ENCODE peak calls at places on chromosomes 7 and 10, in nine cellular contexts. R is breast epithelium, Z is heart right ventricle, G is kidney, T is GM23248, U is psoas muscle, A is OCI-LY7, E is tibial artery, B is neural progenitor cell. L is an unnamed sample.

GRCh38 chr10:21499580-21499909 is 25.9 kb downstream of the SKIDA1 start:
- DNase-seq in E (no peak), Z (no peak), U (no peak), A (no peak), T (no peak), G (no peak), R (no peak), B (no peak), L (no peak)

GRCh38 chr10:70122742-70123141 is 9.9 kb downstream of the AIFM2 start:
- DNase-seq in A (no peak), B (no peak), Z (no peak), R (no peak), T (no peak), E (no peak), G (no peak), U (no peak), L (no peak)

GRCh38 chr10:59750155-59750945 is 2.9 kb downstream of the MRLN start:
- DNase-seq in Z (peak; percentile 12), G (no peak), A (no peak), T (no peak), U (peak; percentile 89), E (no peak), R (no peak), B (no peak), L (no peak)

GRCh38 chr10:58026036-58026435 is 241.7 kb downstream of the IPMK start:
- DNase-seq in R (no peak), Z (no peak), A (no peak), G (no peak), T (no peak), B (no peak), E (no peak), U (no peak), L (no peak)

GRCh38 chr10:115092555-115093285 is 445 bp upstream of the ATRNL1 start:
- DNase-seq in T (peak; percentile 44), B (peak; percentile 80), U (peak; percentile 50), R (no peak), Z (peak; percentile 17), E (no peak), A (no peak), G (peak; percentile 84), L (peak; percentile 16)

GRCh38 chr7:2014391-2015241 is 218.1 kb downstream of the MAD1L1 start:
- DNase-seq in U (peak; percentile 45), T (no peak), R (no peak), A (no peak), B (no peak), Z (peak; percentile 15), E (peak; percentile 56), G (peak; percentile 70), L (peak; percentile 9)

GRCh38 chr10:116602648-116603400 is 12.1 kb downstream of the PNLIPRP1 start:
- DNase-seq in R (no peak), U (no peak), B (no peak), A (no peak), G (no peak), E (no peak), Z (no peak), T (no peak), L (no peak)

GRCh38 chr7:25116621-25117020 is 8.4 kb downstream of the CYCS start:
- DNase-seq in R (no peak), T (no peak), A (no peak), B (no peak), U (no peak), E (no peak), G (no peak), Z (no peak), L (no peak)

DNA sequence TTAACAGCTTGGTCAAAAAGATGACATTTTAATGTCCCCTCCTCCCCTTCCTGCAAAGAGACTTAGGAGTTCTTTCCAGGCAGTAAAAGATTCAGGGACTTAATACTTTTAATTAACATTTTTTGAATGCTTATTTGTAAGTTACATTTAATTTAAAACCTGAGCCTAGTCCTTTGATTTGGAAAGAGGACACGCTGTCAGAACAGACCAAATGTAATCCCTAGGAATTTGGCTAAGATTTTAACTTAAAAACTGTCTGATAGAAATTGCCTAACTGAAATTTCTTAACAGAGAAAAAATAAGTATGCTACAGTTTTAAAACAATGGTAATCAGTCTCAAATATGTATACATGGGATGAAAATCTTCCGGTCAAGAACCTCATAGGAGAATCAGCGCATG is 98.5 kb downstream of the NRP1 start:
- DNase-seq in B (no peak), Z (no peak), E (no peak), T (no peak), U (no peak), G (no peak), R (no peak), A (no peak), L (no peak)
- H3K4me1 ChIP-seq in B (peaks cover 24% of the 10 kb centered on the region), Z (peaks cover 85% of the 10 kb centered on the region), E (no peaks in the 10 kb centered on the region), T (peaks cover 82% of the 10 kb centered on the region), U (peaks cover 9% of the 10 kb centered on the region), G (peaks cover 9% of the 10 kb centered on the region), R (no peaks in the 10 kb centered on the region), A (no peaks in the 10 kb centered on the region), L (no peaks in the 10 kb centered on the region)

DNA sequence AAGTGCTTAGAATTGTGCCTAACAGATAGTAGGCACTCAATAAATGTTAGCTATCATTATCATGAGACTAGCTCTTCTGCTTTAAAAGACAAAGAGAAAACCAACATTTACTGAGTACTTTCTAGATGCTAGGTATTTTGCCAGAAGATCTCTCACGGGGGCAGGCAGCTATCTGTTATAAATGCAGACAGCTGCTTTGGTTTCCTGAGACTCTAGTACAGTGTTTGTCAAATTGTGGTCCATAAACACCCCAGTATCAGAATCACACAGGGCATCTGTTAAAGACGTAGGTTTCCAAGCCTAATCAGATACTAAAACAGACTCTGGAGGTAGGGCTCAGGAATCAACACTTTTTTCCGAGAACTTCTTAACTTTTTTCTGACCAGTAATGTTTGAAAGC is 13.9 kb downstream of the FAM133B start:
- DNase-seq in E (no peak), A (no peak), T (no peak), U (no peak), Z (no peak), R (no peak), G (no peak), B (no peak), L (no peak)
- H3K36me3 ChIP-seq in E (peaks cover 66% of the 10 kb centered on the region), A (peaks cover 95% of the 10 kb centered on the region), T (peaks cover 66% of the 10 kb centered on the region), U (peaks cover 10% of the 10 kb centered on the region), Z (peaks cover 35% of the 10 kb centered on the region), R (peaks cover 19% of the 10 kb centered on the region), G (peaks cover 28% of the 10 kb centered on the region), B (peaks cover 58% of the 10 kb centered on the region), L (peaks cover 24% of the 10 kb centered on the region)

DNA sequence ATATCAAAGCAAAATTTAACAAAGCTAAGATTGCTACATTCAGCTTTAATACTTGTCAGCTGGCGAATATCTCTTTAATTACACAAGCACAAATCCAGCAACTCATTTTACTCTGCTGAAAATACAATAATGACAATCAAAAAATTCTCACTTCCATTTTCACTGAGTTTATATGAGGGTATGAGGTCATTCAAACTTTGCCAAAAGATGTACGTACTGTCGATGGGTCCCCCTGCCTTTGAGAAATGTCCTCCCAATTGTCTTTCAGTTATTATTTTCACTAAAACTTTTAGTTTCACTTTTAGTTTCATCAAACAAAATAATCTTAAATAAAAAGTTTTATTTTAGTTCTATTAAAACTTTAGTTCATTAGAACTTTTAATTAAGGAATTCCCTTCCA is 159.5 kb upstream of the WDR11 start:
- DNase-seq in B (no peak), E (no peak), Z (no peak), U (no peak), R (no peak), A (no peak), G (no peak), T (no peak), L (no peak)
- H3K4me3 ChIP-seq in B (no peak overlapping the region), E (no peak overlapping the region), Z (no peak overlapping the region), U (no peak overlapping the region), R (peak overlapping the region; percentile 35), A (no peak overlapping the region), G (no peak overlapping the region), T (peak overlapping the region; percentile 57), L (no peak overlapping the region)

DNA sequence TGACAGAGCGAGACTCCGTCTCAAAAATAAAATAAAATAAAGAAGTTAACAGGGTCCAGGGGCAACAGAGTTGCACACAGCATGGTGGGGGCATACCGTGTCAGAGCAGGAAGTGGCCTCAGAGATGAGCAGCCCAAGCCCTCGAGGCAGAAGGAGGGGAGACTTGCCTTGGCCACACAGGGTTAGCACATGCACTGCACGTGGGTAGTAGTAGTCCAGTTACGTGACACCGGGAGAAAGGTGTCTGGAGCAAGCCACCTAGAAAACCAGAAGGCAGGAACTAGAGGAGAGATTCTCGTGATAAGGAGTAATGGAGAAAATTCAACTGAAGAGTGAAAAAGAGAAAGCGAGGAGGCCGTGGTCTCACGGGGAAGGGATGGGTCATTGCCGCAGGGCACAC is 9.8 kb upstream of the DENND2A start:
- DNase-seq in A (no peak), B (no peak), Z (no peak), G (no peak), U (no peak), E (peak; percentile 24), T (no peak), R (no peak), L (no peak)
- H3K4me1 ChIP-seq in A (peaks cover 9% of the 10 kb centered on the region), B (peaks cover 8% of the 10 kb centered on the region), Z (peaks cover 22% of the 10 kb centered on the region), G (peaks cover 3% of the 10 kb centered on the region), U (peaks cover 12% of the 10 kb centered on the region), E (no peaks in the 10 kb centered on the region), T (peaks cover 10% of the 10 kb centered on the region), R (peaks cover 8% of the 10 kb centered on the region), L (peaks cover 8% of the 10 kb centered on the region)

DNA sequence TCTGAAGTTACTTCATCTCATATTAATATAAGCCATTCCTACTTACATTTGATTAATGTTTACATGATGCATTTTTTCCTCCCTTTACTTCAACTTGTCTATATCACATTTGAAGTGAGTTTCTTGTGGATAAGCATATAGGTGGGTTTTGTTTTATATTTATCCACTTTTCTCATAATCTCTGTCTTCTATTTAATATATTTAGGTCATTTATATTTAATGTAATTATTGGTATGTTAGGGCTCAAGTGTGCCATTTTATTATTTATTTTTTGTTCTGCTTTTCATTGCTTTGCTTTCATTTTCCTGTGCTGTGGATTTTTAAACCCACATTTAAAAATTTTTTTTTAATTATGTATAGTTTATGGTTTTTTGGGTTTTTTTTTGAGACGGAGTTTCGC is 54.8 kb downstream of the OGDH start:
- DNase-seq in U (no peak), R (no peak), A (no peak), G (no peak), Z (no peak), T (no peak), B (no peak), E (no peak), L (no peak)
- H3K36me3 ChIP-seq in U (peaks cover 2% of the 10 kb centered on the region), R (no peaks in the 10 kb centered on the region), A (peaks cover 89% of the 10 kb centered on the region), G (peaks cover 14% of the 10 kb centered on the region), Z (peaks cover 13% of the 10 kb centered on the region), T (peaks cover 30% of the 10 kb centered on the region), B (peaks cover 22% of the 10 kb centered on the region), E (peaks cover 37% of the 10 kb centered on the region), L (no peaks in the 10 kb centered on the region)

GRCh38 chr7:47453093-47454056 is 128.5 kb downstream of the TNS3 start:
- DNase-seq in B (no peak), T (peak; percentile 96), Z (peak; percentile 58), A (no peak), U (peak; percentile 92), G (peak; percentile 94), E (peak; percentile 94), R (peak; percentile 61), L (peak; percentile 87)
- H3K4me3 ChIP-seq in B (no peak overlapping the region), T (peak overlapping the region; percentile 60), Z (peak overlapping the region; percentile 38), A (no peak overlapping the region), U (peak overlapping the region; percentile 68), G (peak overlapping the region; percentile 1), E (peak overlapping the region; percentile 41), R (peak overlapping the region; percentile 56), L (peak overlapping the region; percentile 9)

GRCh38 chr10:71610651-71611050 is 108.9 kb downstream of the C10orf105 start:
- DNase-seq in R (no peak), G (no peak), U (no peak), B (no peak), A (no peak), Z (no peak), E (no peak), T (no peak), L (no peak)
- H3K4me1 ChIP-seq in R (no peaks in the 10 kb centered on the region), G (peaks cover 12% of the 10 kb centered on the region), U (peaks cover 24% of the 10 kb centered on the region), B (peaks cover 48% of the 10 kb centered on the region), A (no peaks in the 10 kb centered on the region), Z (peaks cover 37% of the 10 kb centered on the region), E (no peaks in the 10 kb centered on the region), T (peaks cover 4% of the 10 kb centered on the region), L (no peaks in the 10 kb centered on the region)

GRCh38 chr7:6650086-6650485 is 13.0 kb downstream of the ZNF316 start:
- DNase-seq in E (peak; percentile 42), U (peak; percentile 35), R (no peak), T (no peak), G (peak; percentile 29), B (no peak), A (no peak), Z (no peak), L (no peak)
- H3K36me3 ChIP-seq in E (peaks cover 27% of the 10 kb centered on the region), U (peaks cover 12% of the 10 kb centered on the region), R (peaks cover 22% of the 10 kb centered on the region), T (no peaks in the 10 kb centered on the region), G (peaks cover 2% of the 10 kb centered on the region), B (no peaks in the 10 kb centered on the region), A (peaks cover 91% of the 10 kb centered on the region), Z (peaks cover 17% of the 10 kb centered on the region), L (peaks cover 2% of the 10 kb centered on the region)

L was measured in body of pancreas.